ENCODE peak calls at places on chromosome 4, in nine cellular contexts. One of them, this sample, is unnamed.

GRCh38 chr4:139514382-139515059 is 41.5 kb downstream of the SETD7 start:
- DNase-seq in EL: no peak
- DNase-seq in activated CD4-positive, alpha-beta T cell treated with anti-CD3 and anti-CD28 coated beads, Interleukin-2, amount 10 ng/mL, durations not matched to agents 7 days and 5 days: no peak
- DNase-seq in iris pigment epithelial cell: no peak
- DNase-seq in T-helper 2 cell: no peak
- DNase-seq in stimulated activated CD4-positive, alpha-beta T cell treated with anti-CD3 and anti-CD28 coated beads, Interleukin-2, amount 100 ng/mL, for 48 hours: no peak
- DNase-seq in stimulated activated effector memory CD8-positive, alpha-beta T cell treated with anti-CD3 and anti-CD28 coated beads, Interleukin-12 subunit alpha, Interleukin-12 subunit beta, amount 100 ng/mL, for 72 hours: no peak
- DNase-seq in epithelial cell of proximal tubule: no peak
- DNase-seq in uterus: no peak
- DNase-seq in this sample: no peak

GRCh38 chr4:48910511-48910910 is 3.9 kb upstream of the OCIAD2 start:
- DNase-seq in EL: no peak
- DNase-seq in activated CD4-positive, alpha-beta T cell treated with anti-CD3 and anti-CD28 coated beads, Interleukin-2, amount 10 ng/mL, durations not matched to agents 7 days and 5 days: no peak
- DNase-seq in iris pigment epithelial cell: no peak
- DNase-seq in T-helper 2 cell: no peak
- DNase-seq in stimulated activated CD4-positive, alpha-beta T cell treated with anti-CD3 and anti-CD28 coated beads, Interleukin-2, amount 100 ng/mL, for 48 hours: no peak
- DNase-seq in stimulated activated effector memory CD8-positive, alpha-beta T cell treated with anti-CD3 and anti-CD28 coated beads, Interleukin-12 subunit alpha, Interleukin-12 subunit beta, amount 100 ng/mL, for 72 hours: no peak
- DNase-seq in epithelial cell of proximal tubule: no peak
- DNase-seq in uterus: no peak
- DNase-seq in this sample: no peak

GRCh38 chr4:6926681-6927478 is 17.3 kb downstream of the TBC1D14 start:
- DNase-seq in EL: no peak
- DNase-seq in activated CD4-positive, alpha-beta T cell treated with anti-CD3 and anti-CD28 coated beads, Interleukin-2, amount 10 ng/mL, durations not matched to agents 7 days and 5 days: peak
- DNase-seq in iris pigment epithelial cell: peak
- DNase-seq in T-helper 2 cell: peak
- DNase-seq in stimulated activated CD4-positive, alpha-beta T cell treated with anti-CD3 and anti-CD28 coated beads, Interleukin-2, amount 100 ng/mL, for 48 hours: no peak
- DNase-seq in stimulated activated effector memory CD8-positive, alpha-beta T cell treated with anti-CD3 and anti-CD28 coated beads, Interleukin-12 subunit alpha, Interleukin-12 subunit beta, amount 100 ng/mL, for 72 hours: no peak
- DNase-seq in epithelial cell of proximal tubule: no peak
- DNase-seq in uterus: no peak
- DNase-seq in this sample: peak

GRCh38 chr4:48831532-48832015 is 686 bp downstream of the OCIAD1 start:
- DNase-seq in EL: peak
- DNase-seq in activated CD4-positive, alpha-beta T cell treated with anti-CD3 and anti-CD28 coated beads, Interleukin-2, amount 10 ng/mL, durations not matched to agents 7 days and 5 days: no peak
- DNase-seq in iris pigment epithelial cell: peak
- DNase-seq in T-helper 2 cell: no peak
- DNase-seq in stimulated activated CD4-positive, alpha-beta T cell treated with anti-CD3 and anti-CD28 coated beads, Interleukin-2, amount 100 ng/mL, for 48 hours: no peak
- DNase-seq in stimulated activated effector memory CD8-positive, alpha-beta T cell treated with anti-CD3 and anti-CD28 coated beads, Interleukin-12 subunit alpha, Interleukin-12 subunit beta, amount 100 ng/mL, for 72 hours: no peak
- DNase-seq in epithelial cell of proximal tubule: peak
- DNase-seq in uterus: no peak
- DNase-seq in this sample: no peak

GRCh38 chr4:183035726-183036415 is 63.2 kb upstream of the WWC2 start:
- DNase-seq in EL: peak
- DNase-seq in activated CD4-positive, alpha-beta T cell treated with anti-CD3 and anti-CD28 coated beads, Interleukin-2, amount 10 ng/mL, durations not matched to agents 7 days and 5 days: no peak
- DNase-seq in iris pigment epithelial cell: no peak
- DNase-seq in T-helper 2 cell: no peak
- DNase-seq in stimulated activated CD4-positive, alpha-beta T cell treated with anti-CD3 and anti-CD28 coated beads, Interleukin-2, amount 100 ng/mL, for 48 hours: no peak
- DNase-seq in stimulated activated effector memory CD8-positive, alpha-beta T cell treated with anti-CD3 and anti-CD28 coated beads, Interleukin-12 subunit alpha, Interleukin-12 subunit beta, amount 100 ng/mL, for 72 hours: no peak
- DNase-seq in epithelial cell of proximal tubule: no peak
- DNase-seq in uterus: no peak
- DNase-seq in this sample: no peak

GRCh38 chr4:138507527-138507926 is 265.4 kb upstream of the SLC7A11 start:
- DNase-seq in EL: peak
- DNase-seq in activated CD4-positive, alpha-beta T cell treated with anti-CD3 and anti-CD28 coated beads, Interleukin-2, amount 10 ng/mL, durations not matched to agents 7 days and 5 days: no peak
- DNase-seq in iris pigment epithelial cell: peak
- DNase-seq in T-helper 2 cell: no peak
- DNase-seq in stimulated activated CD4-positive, alpha-beta T cell treated with anti-CD3 and anti-CD28 coated beads, Interleukin-2, amount 100 ng/mL, for 48 hours: no peak
- DNase-seq in stimulated activated effector memory CD8-positive, alpha-beta T cell treated with anti-CD3 and anti-CD28 coated beads, Interleukin-12 subunit alpha, Interleukin-12 subunit beta, amount 100 ng/mL, for 72 hours: no peak
- DNase-seq in epithelial cell of proximal tubule: peak
- DNase-seq in uterus: no peak
- DNase-seq in this sample: no peak

GRCh38 chr4:8191136-8191747 is 7.8 kb upstream of the SH3TC1 start:
- DNase-seq in EL: peak
- DNase-seq in activated CD4-positive, alpha-beta T cell treated with anti-CD3 and anti-CD28 coated beads, Interleukin-2, amount 10 ng/mL, durations not matched to agents 7 days and 5 days: no peak
- DNase-seq in iris pigment epithelial cell: peak
- DNase-seq in T-helper 2 cell: no peak
- DNase-seq in stimulated activated CD4-positive, alpha-beta T cell treated with anti-CD3 and anti-CD28 coated beads, Interleukin-2, amount 100 ng/mL, for 48 hours: no peak
- DNase-seq in stimulated activated effector memory CD8-positive, alpha-beta T cell treated with anti-CD3 and anti-CD28 coated beads, Interleukin-12 subunit alpha, Interleukin-12 subunit beta, amount 100 ng/mL, for 72 hours: no peak
- DNase-seq in epithelial cell of proximal tubule: no peak
- DNase-seq in uterus: peak
- DNase-seq in this sample: peak

GRCh38 chr4:22719218-22719617 is 26.5 kb downstream of the GBA3 start:
- DNase-seq in EL: no peak
- DNase-seq in activated CD4-positive, alpha-beta T cell treated with anti-CD3 and anti-CD28 coated beads, Interleukin-2, amount 10 ng/mL, durations not matched to agents 7 days and 5 days: no peak
- DNase-seq in iris pigment epithelial cell: no peak
- DNase-seq in T-helper 2 cell: no peak
- DNase-seq in stimulated activated CD4-positive, alpha-beta T cell treated with anti-CD3 and anti-CD28 coated beads, Interleukin-2, amount 100 ng/mL, for 48 hours: no peak
- DNase-seq in stimulated activated effector memory CD8-positive, alpha-beta T cell treated with anti-CD3 and anti-CD28 coated beads, Interleukin-12 subunit alpha, Interleukin-12 subunit beta, amount 100 ng/mL, for 72 hours: no peak
- DNase-seq in epithelial cell of proximal tubule: no peak
- DNase-seq in uterus: no peak
- DNase-seq in this sample: no peak

GRCh38 chr4:129344058-129344457 is 248.1 kb downstream of the C4orf33 start:
- DNase-seq in EL: peak
- DNase-seq in activated CD4-positive, alpha-beta T cell treated with anti-CD3 and anti-CD28 coated beads, Interleukin-2, amount 10 ng/mL, durations not matched to agents 7 days and 5 days: peak
- DNase-seq in iris pigment epithelial cell: peak
- DNase-seq in T-helper 2 cell: no peak
- DNase-seq in stimulated activated CD4-positive, alpha-beta T cell treated with anti-CD3 and anti-CD28 coated beads, Interleukin-2, amount 100 ng/mL, for 48 hours: peak
- DNase-seq in stimulated activated effector memory CD8-positive, alpha-beta T cell treated with anti-CD3 and anti-CD28 coated beads, Interleukin-12 subunit alpha, Interleukin-12 subunit beta, amount 100 ng/mL, for 72 hours: no peak
- DNase-seq in epithelial cell of proximal tubule: peak
- DNase-seq in uterus: no peak
- DNase-seq in this sample: no peak

GRCh38 chr4:122716825-122717448 is 15.6 kb upstream of the BBS12 start:
- DNase-seq in EL: peak
- DNase-seq in activated CD4-positive, alpha-beta T cell treated with anti-CD3 and anti-CD28 coated beads, Interleukin-2, amount 10 ng/mL, durations not matched to agents 7 days and 5 days: peak
- DNase-seq in iris pigment epithelial cell: peak
- DNase-seq in T-helper 2 cell: peak
- DNase-seq in stimulated activated CD4-positive, alpha-beta T cell treated with anti-CD3 and anti-CD28 coated beads, Interleukin-2, amount 100 ng/mL, for 48 hours: peak
- DNase-seq in stimulated activated effector memory CD8-positive, alpha-beta T cell treated with anti-CD3 and anti-CD28 coated beads, Interleukin-12 subunit alpha, Interleukin-12 subunit beta, amount 100 ng/mL, for 72 hours: peak
- DNase-seq in epithelial cell of proximal tubule: peak
- DNase-seq in uterus: peak
- DNase-seq in this sample: peak

GRCh38 chr4:55568905-55569504 is 22.3 kb upstream of the CLOCK start:
- DNase-seq in EL: no peak
- DNase-seq in activated CD4-positive, alpha-beta T cell treated with anti-CD3 and anti-CD28 coated beads, Interleukin-2, amount 10 ng/mL, durations not matched to agents 7 days and 5 days: no peak
- DNase-seq in iris pigment epithelial cell: no peak
- DNase-seq in T-helper 2 cell: no peak
- DNase-seq in stimulated activated CD4-positive, alpha-beta T cell treated with anti-CD3 and anti-CD28 coated beads, Interleukin-2, amount 100 ng/mL, for 48 hours: no peak
- DNase-seq in stimulated activated effector memory CD8-positive, alpha-beta T cell treated with anti-CD3 and anti-CD28 coated beads, Interleukin-12 subunit alpha, Interleukin-12 subunit beta, amount 100 ng/mL, for 72 hours: no peak
- DNase-seq in epithelial cell of proximal tubule: no peak
- DNase-seq in uterus: no peak
- DNase-seq in this sample: no peak

GRCh38 chr4:107193989-107194388 is 157.9 kb upstream of the DKK2 start:
- DNase-seq in EL: no peak
- DNase-seq in activated CD4-positive, alpha-beta T cell treated with anti-CD3 and anti-CD28 coated beads, Interleukin-2, amount 10 ng/mL, durations not matched to agents 7 days and 5 days: no peak
- DNase-seq in iris pigment epithelial cell: no peak
- DNase-seq in T-helper 2 cell: no peak
- DNase-seq in stimulated activated CD4-positive, alpha-beta T cell treated with anti-CD3 and anti-CD28 coated beads, Interleukin-2, amount 100 ng/mL, for 48 hours: no peak
- DNase-seq in stimulated activated effector memory CD8-positive, alpha-beta T cell treated with anti-CD3 and anti-CD28 coated beads, Interleukin-12 subunit alpha, Interleukin-12 subunit beta, amount 100 ng/mL, for 72 hours: no peak
- DNase-seq in epithelial cell of proximal tubule: no peak
- DNase-seq in uterus: no peak
- DNase-seq in this sample: no peak

GRCh38 chr4:54717694-54718093 is 59.9 kb downstream of the KIT start:
- DNase-seq in EL: no peak
- DNase-seq in activated CD4-positive, alpha-beta T cell treated with anti-CD3 and anti-CD28 coated beads, Interleukin-2, amount 10 ng/mL, durations not matched to agents 7 days and 5 days: no peak
- DNase-seq in iris pigment epithelial cell: no peak
- DNase-seq in T-helper 2 cell: no peak
- DNase-seq in stimulated activated CD4-positive, alpha-beta T cell treated with anti-CD3 and anti-CD28 coated beads, Interleukin-2, amount 100 ng/mL, for 48 hours: no peak
- DNase-seq in stimulated activated effector memory CD8-positive, alpha-beta T cell treated with anti-CD3 and anti-CD28 coated beads, Interleukin-12 subunit alpha, Interleukin-12 subunit beta, amount 100 ng/mL, for 72 hours: no peak
- DNase-seq in epithelial cell of proximal tubule: no peak
- DNase-seq in uterus: no peak
- DNase-seq in this sample: no peak

GRCh38 chr4:165299399-165300060 is 27.9 kb upstream of the MSMO1 start:
- DNase-seq in EL: no peak
- DNase-seq in activated CD4-positive, alpha-beta T cell treated with anti-CD3 and anti-CD28 coated beads, Interleukin-2, amount 10 ng/mL, durations not matched to agents 7 days and 5 days: no peak
- DNase-seq in iris pigment epithelial cell: no peak
- DNase-seq in T-helper 2 cell: no peak
- DNase-seq in stimulated activated CD4-positive, alpha-beta T cell treated with anti-CD3 and anti-CD28 coated beads, Interleukin-2, amount 100 ng/mL, for 48 hours: no peak
- DNase-seq in stimulated activated effector memory CD8-positive, alpha-beta T cell treated with anti-CD3 and anti-CD28 coated beads, Interleukin-12 subunit alpha, Interleukin-12 subunit beta, amount 100 ng/mL, for 72 hours: no peak
- DNase-seq in epithelial cell of proximal tubule: no peak
- DNase-seq in uterus: no peak
- DNase-seq in this sample: no peak

GRCh38 chr4:1539859-1540600 is 133.8 kb upstream of the NKX1-1 start:
- DNase-seq in EL: no peak
- DNase-seq in activated CD4-positive, alpha-beta T cell treated with anti-CD3 and anti-CD28 coated beads, Interleukin-2, amount 10 ng/mL, durations not matched to agents 7 days and 5 days: no peak
- DNase-seq in iris pigment epithelial cell: no peak
- DNase-seq in T-helper 2 cell: no peak
- DNase-seq in stimulated activated CD4-positive, alpha-beta T cell treated with anti-CD3 and anti-CD28 coated beads, Interleukin-2, amount 100 ng/mL, for 48 hours: no peak
- DNase-seq in stimulated activated effector memory CD8-positive, alpha-beta T cell treated with anti-CD3 and anti-CD28 coated beads, Interleukin-12 subunit alpha, Interleukin-12 subunit beta, amount 100 ng/mL, for 72 hours: no peak
- DNase-seq in epithelial cell of proximal tubule: no peak
- DNase-seq in uterus: no peak
- DNase-seq in this sample: no peak

GRCh38 chr4:56405016-56405415 is 17.7 kb upstream of the AASDH start:
- DNase-seq in EL: no peak
- DNase-seq in activated CD4-positive, alpha-beta T cell treated with anti-CD3 and anti-CD28 coated beads, Interleukin-2, amount 10 ng/mL, durations not matched to agents 7 days and 5 days: no peak
- DNase-seq in iris pigment epithelial cell: no peak
- DNase-seq in T-helper 2 cell: no peak
- DNase-seq in stimulated activated CD4-positive, alpha-beta T cell treated with anti-CD3 and anti-CD28 coated beads, Interleukin-2, amount 100 ng/mL, for 48 hours: no peak
- DNase-seq in stimulated activated effector memory CD8-positive, alpha-beta T cell treated with anti-CD3 and anti-CD28 coated beads, Interleukin-12 subunit alpha, Interleukin-12 subunit beta, amount 100 ng/mL, for 72 hours: no peak
- DNase-seq in epithelial cell of proximal tubule: no peak
- DNase-seq in uterus: no peak
- DNase-seq in this sample: no peak

GRCh38 chr4:163681208-163681821 is 186.8 kb downstream of the TMA16 start:
- DNase-seq in EL: no peak
- DNase-seq in activated CD4-positive, alpha-beta T cell treated with anti-CD3 and anti-CD28 coated beads, Interleukin-2, amount 10 ng/mL, durations not matched to agents 7 days and 5 days: peak
- DNase-seq in iris pigment epithelial cell: peak
- DNase-seq in T-helper 2 cell: no peak
- DNase-seq in stimulated activated CD4-positive, alpha-beta T cell treated with anti-CD3 and anti-CD28 coated beads, Interleukin-2, amount 100 ng/mL, for 48 hours: peak
- DNase-seq in stimulated activated effector memory CD8-positive, alpha-beta T cell treated with anti-CD3 and anti-CD28 coated beads, Interleukin-12 subunit alpha, Interleukin-12 subunit beta, amount 100 ng/mL, for 72 hours: no peak
- DNase-seq in epithelial cell of proximal tubule: no peak
- DNase-seq in uterus: no peak
- DNase-seq in this sample: no peak

GRCh38 chr4:40448875-40449274 is 113.7 kb downstream of the CHRNA9 start:
- DNase-seq in EL: no peak
- DNase-seq in activated CD4-positive, alpha-beta T cell treated with anti-CD3 and anti-CD28 coated beads, Interleukin-2, amount 10 ng/mL, durations not matched to agents 7 days and 5 days: no peak
- DNase-seq in iris pigment epithelial cell: no peak
- DNase-seq in T-helper 2 cell: no peak
- DNase-seq in stimulated activated CD4-positive, alpha-beta T cell treated with anti-CD3 and anti-CD28 coated beads, Interleukin-2, amount 100 ng/mL, for 48 hours: no peak
- DNase-seq in stimulated activated effector memory CD8-positive, alpha-beta T cell treated with anti-CD3 and anti-CD28 coated beads, Interleukin-12 subunit alpha, Interleukin-12 subunit beta, amount 100 ng/mL, for 72 hours: no peak
- DNase-seq in epithelial cell of proximal tubule: no peak
- DNase-seq in uterus: no peak
- DNase-seq in this sample: no peak

GRCh38 chr4:8000721-8001491 is 61.2 kb upstream of the AFAP1 start:
- DNase-seq in EL: no peak
- DNase-seq in activated CD4-positive, alpha-beta T cell treated with anti-CD3 and anti-CD28 coated beads, Interleukin-2, amount 10 ng/mL, durations not matched to agents 7 days and 5 days: no peak
- DNase-seq in iris pigment epithelial cell: no peak
- DNase-seq in T-helper 2 cell: no peak
- DNase-seq in stimulated activated CD4-positive, alpha-beta T cell treated with anti-CD3 and anti-CD28 coated beads, Interleukin-2, amount 100 ng/mL, for 48 hours: no peak
- DNase-seq in stimulated activated effector memory CD8-positive, alpha-beta T cell treated with anti-CD3 and anti-CD28 coated beads, Interleukin-12 subunit alpha, Interleukin-12 subunit beta, amount 100 ng/mL, for 72 hours: no peak
- DNase-seq in epithelial cell of proximal tubule: no peak
- DNase-seq in uterus: no peak
- DNase-seq in this sample: no peak

GRCh38 chr4:140947507-140947906 is 185.8 kb downstream of the RNF150 start:
- DNase-seq in EL: no peak
- DNase-seq in activated CD4-positive, alpha-beta T cell treated with anti-CD3 and anti-CD28 coated beads, Interleukin-2, amount 10 ng/mL, durations not matched to agents 7 days and 5 days: no peak
- DNase-seq in iris pigment epithelial cell: peak
- DNase-seq in T-helper 2 cell: no peak
- DNase-seq in stimulated activated CD4-positive, alpha-beta T cell treated with anti-CD3 and anti-CD28 coated beads, Interleukin-2, amount 100 ng/mL, for 48 hours: no peak
- DNase-seq in stimulated activated effector memory CD8-positive, alpha-beta T cell treated with anti-CD3 and anti-CD28 coated beads, Interleukin-12 subunit alpha, Interleukin-12 subunit beta, amount 100 ng/mL, for 72 hours: no peak
- DNase-seq in epithelial cell of proximal tubule: no peak
- DNase-seq in uterus: no peak
- DNase-seq in this sample: no peak

This sample was measured in ovary.